ENCODE peak calls at places on chromosomes 11 and 22, in ten cellular contexts. M is activated T-helper 1 cell treated with anti-CD3 and anti-CD28 coated beads, Interleukin-12 subunit alpha, Interleukin-12 subunit beta, Interleukin-2, Interleukin-4 antibody, amounts not matched to agents 30 ng/mL and 10 ng/mL and 1 ng/mL, durations not matched to agents 14 hours and 24 hours and 36 hours; W is NCI-H2029; J is brain microvascular endothelial cell; I is activated T-cell treated with anti-CD3 and anti-CD28 coated beads, Interleukin-2, amount 50 U/mL, for 1 hour; Y is epithelial cell of proximal tubule; P is AG04450; E is NCI-H1092 treated with DMSO at 0.1 percent for 48 hours; T is NCI-H1105 treated with DMSO at 0.1 percent for 48 hours; F is CD4-positive, alpha-beta memory T cell. G is an unnamed sample.

GRCh38 chr11:66239998-66240780 is 28.2 kb upstream of the RAB1B start:
- DNase-seq in F (no peak), J (no peak), E (no peak), M (no peak), P (no peak), Y (no peak), I (no peak), W (no peak), T (no peak), G (no peak)

GRCh38 chr22:45888221-45889092 is 88.5 kb downstream of the WNT7B start:
- DNase-seq in Y (no peak), M (no peak), J (no peak), T (no peak), F (no peak), P (no peak), E (no peak), I (no peak), W (no peak), G (no peak)

GRCh38 chr22:30399718-30400117 is 2.9 kb downstream of the SEC14L2 start:
- DNase-seq in E (no peak), W (no peak), F (no peak), J (no peak), Y (no peak), I (no peak), T (no peak), M (no peak), P (no peak), G (no peak)

GRCh38 chr11:61602775-61603569 is 22.1 kb upstream of the SYT7 start:
- DNase-seq in I (no peak), P (peak), E (peak), F (no peak), M (no peak), J (peak), W (no peak), Y (peak), T (peak), G (no peak)

GRCh38 chr11:82505384-82505783 is 228.3 kb downstream of the FAM181B start:
- DNase-seq in W (no peak), P (no peak), J (no peak), Y (no peak), I (no peak), T (no peak), E (no peak), M (no peak), F (no peak), G (no peak)

GRCh38 chr22:17820879-17821439 is 46.7 kb upstream of the BID start:
- DNase-seq in I (no peak), M (no peak), P (no peak), T (no peak), J (no peak), Y (no peak), E (no peak), W (no peak), F (no peak), G (no peak)

GRCh38 chr22:46584081-46584903 is 35.9 kb upstream of the GRAMD4 start:
- DNase-seq in J (peak), F (no peak), P (no peak), E (no peak), T (no peak), M (no peak), I (no peak), W (no peak), Y (no peak), G (no peak)

GRCh38 chr11:2950825-2951224 is 21.6 kb upstream of the PHLDA2 start:
- DNase-seq in P (no peak), T (no peak), W (no peak), F (no peak), J (no peak), E (no peak), I (no peak), M (no peak), Y (no peak), G (no peak)

GRCh38 chr11:118924591-118925585 is 838 bp downstream of the BCL9L start:
- DNase-seq in Y (no peak), F (peak), T (peak), E (peak), M (no peak), W (no peak), P (no peak), J (no peak), I (peak), G (no peak)

GRCh38 chr11:125952973-125953372 is 7.1 kb downstream of the VSIG10L2 start:
- DNase-seq in M (no peak), E (peak), T (peak), F (no peak), W (peak), Y (no peak), J (no peak), P (no peak), I (no peak), G (no peak)

GRCh38 chr11:113562576-113562975 is 87.4 kb upstream of the DRD2 start:
- DNase-seq in J (no peak), P (no peak), W (no peak), M (no peak), F (no peak), Y (no peak), T (no peak), E (no peak), I (no peak), G (no peak)

GRCh38 chr11:9901931-9902330 is 238.1 kb downstream of the SWAP70 start:
- DNase-seq in I (no peak), W (no peak), J (no peak), E (no peak), M (no peak), T (no peak), P (no peak), F (no peak), Y (no peak), G (no peak)

GRCh38 chr22:35731321-35731720 is 13.6 kb downstream of the APOL5 start:
- DNase-seq in F (no peak), Y (no peak), M (no peak), J (no peak), W (no peak), P (no peak), I (no peak), T (no peak), E (no peak), G (no peak)

G was measured in activated gamma-delta T cell.